ENCODE peak calls at places on chromosomes 11 and 22, in five cellular contexts. One of them, this sample, is unnamed.

GRCh38 chr22:23774922-23775436 is 2.3 kb downstream of the MMP11 start:
- DNase-seq in coronary artery: no peak
- DNase-seq in adrenal gland: no peak
- DNase-seq in WTC11: no peak
- DNase-seq in GM13976: no peak
- DNase-seq in this sample: no peak

GRCh38 chr22:30867746-30868662 is 100.6 kb downstream of the MORC2 start:
- DNase-seq in coronary artery: peak; percentile 57
- DNase-seq in adrenal gland: no peak
- DNase-seq in WTC11: no peak
- DNase-seq in GM13976: no peak
- DNase-seq in this sample: no peak

GRCh38 chr11:119000906-119001305 is 3.0 kb downstream of the CENATAC start:
- DNase-seq in coronary artery: no peak
- DNase-seq in adrenal gland: no peak
- DNase-seq in WTC11: no peak
- DNase-seq in GM13976: no peak
- DNase-seq in this sample: no peak

GRCh38 chr11:92867913-92868619 is 101.4 kb upstream of the MTNR1B start:
- DNase-seq in coronary artery: no peak
- DNase-seq in adrenal gland: no peak
- DNase-seq in WTC11: no peak
- DNase-seq in GM13976: no peak
- DNase-seq in this sample: no peak

GRCh38 chr22:44329179-44329796 is 16.5 kb upstream of the SHISAL1 start:
- DNase-seq in coronary artery: no peak
- DNase-seq in adrenal gland: no peak
- DNase-seq in WTC11: no peak
- DNase-seq in GM13976: peak; percentile 75
- DNase-seq in this sample: peak; percentile 83

GRCh38 chr11:128271401-128271800 is 316.0 kb downstream of the ETS1 start:
- DNase-seq in coronary artery: no peak
- DNase-seq in adrenal gland: no peak
- DNase-seq in WTC11: no peak
- DNase-seq in GM13976: no peak
- DNase-seq in this sample: no peak

GRCh38 chr22:40289991-40290459 is 56.3 kb upstream of the ADSL start:
- DNase-seq in coronary artery: no peak
- DNase-seq in adrenal gland: no peak
- DNase-seq in WTC11: no peak
- DNase-seq in GM13976: peak; percentile 74
- DNase-seq in this sample: peak; percentile 73

GRCh38 chr11:129418039-129418438 is 42.4 kb downstream of the BARX2 start:
- DNase-seq in coronary artery: no peak
- DNase-seq in adrenal gland: no peak
- DNase-seq in WTC11: no peak
- DNase-seq in GM13976: peak; percentile 74
- DNase-seq in this sample: peak; percentile 60

GRCh38 chr11:75196426-75196825 is 44.1 kb upstream of the TPBGL start:
- DNase-seq in coronary artery: no peak
- DNase-seq in adrenal gland: no peak
- DNase-seq in WTC11: no peak
- DNase-seq in GM13976: no peak
- DNase-seq in this sample: no peak

GRCh38 chr11:82682003-82682751 is 51.5 kb downstream of the FAM181B start:
- DNase-seq in coronary artery: no peak
- DNase-seq in adrenal gland: no peak
- DNase-seq in WTC11: peak; percentile 13
- DNase-seq in GM13976: no peak
- DNase-seq in this sample: no peak

GRCh38 chr11:124113890-124114289 is 1.4 kb upstream of the VWA5A start:
- DNase-seq in coronary artery: no peak
- DNase-seq in adrenal gland: no peak
- DNase-seq in WTC11: no peak
- DNase-seq in GM13976: no peak
- DNase-seq in this sample: no peak

GRCh38 chr22:23789121-23789520 is 2.4 kb downstream of the SMARCB1 start:
- DNase-seq in coronary artery: peak; percentile 41
- DNase-seq in adrenal gland: no peak
- DNase-seq in WTC11: no peak
- DNase-seq in GM13976: no peak
- DNase-seq in this sample: no peak

GRCh38 chr11:112159098-112159761 is 4.7 kb downstream of the IL18 start:
- DNase-seq in coronary artery: no peak
- DNase-seq in adrenal gland: no peak
- DNase-seq in WTC11: no peak
- DNase-seq in GM13976: no peak
- DNase-seq in this sample: no peak

GRCh38 chr22:44391026-44391425 is 78.3 kb upstream of the SHISAL1 start:
- DNase-seq in coronary artery: peak; percentile 22
- DNase-seq in adrenal gland: no peak
- DNase-seq in WTC11: peak; percentile 9
- DNase-seq in GM13976: no peak
- DNase-seq in this sample: no peak

GRCh38 chr11:64226507-64227051 is 505 bp downstream of the NUDT22 start:
- DNase-seq in coronary artery: peak; percentile 79
- DNase-seq in adrenal gland: peak; percentile 53
- DNase-seq in WTC11: no peak
- DNase-seq in GM13976: peak; percentile 84
- DNase-seq in this sample: peak; percentile 85

GRCh38 chr11:64224151-64224890 is 1.7 kb downstream of the TRPT1 start:
- DNase-seq in coronary artery: peak; percentile 74
- DNase-seq in adrenal gland: no peak
- DNase-seq in WTC11: no peak
- DNase-seq in GM13976: no peak
- DNase-seq in this sample: no peak

GRCh38 chr11:64227405-64227956 is 1.4 kb downstream of the NUDT22 start:
- DNase-seq in coronary artery: no peak
- DNase-seq in adrenal gland: no peak
- DNase-seq in WTC11: no peak
- DNase-seq in GM13976: no peak
- DNase-seq in this sample: no peak

GRCh38 chr11:64224891-64225607 is 937 bp downstream of the TRPT1 start:
- DNase-seq in coronary artery: peak; percentile 72
- DNase-seq in adrenal gland: peak; percentile 35
- DNase-seq in WTC11: no peak
- DNase-seq in GM13976: no peak
- DNase-seq in this sample: no peak

DNA sequence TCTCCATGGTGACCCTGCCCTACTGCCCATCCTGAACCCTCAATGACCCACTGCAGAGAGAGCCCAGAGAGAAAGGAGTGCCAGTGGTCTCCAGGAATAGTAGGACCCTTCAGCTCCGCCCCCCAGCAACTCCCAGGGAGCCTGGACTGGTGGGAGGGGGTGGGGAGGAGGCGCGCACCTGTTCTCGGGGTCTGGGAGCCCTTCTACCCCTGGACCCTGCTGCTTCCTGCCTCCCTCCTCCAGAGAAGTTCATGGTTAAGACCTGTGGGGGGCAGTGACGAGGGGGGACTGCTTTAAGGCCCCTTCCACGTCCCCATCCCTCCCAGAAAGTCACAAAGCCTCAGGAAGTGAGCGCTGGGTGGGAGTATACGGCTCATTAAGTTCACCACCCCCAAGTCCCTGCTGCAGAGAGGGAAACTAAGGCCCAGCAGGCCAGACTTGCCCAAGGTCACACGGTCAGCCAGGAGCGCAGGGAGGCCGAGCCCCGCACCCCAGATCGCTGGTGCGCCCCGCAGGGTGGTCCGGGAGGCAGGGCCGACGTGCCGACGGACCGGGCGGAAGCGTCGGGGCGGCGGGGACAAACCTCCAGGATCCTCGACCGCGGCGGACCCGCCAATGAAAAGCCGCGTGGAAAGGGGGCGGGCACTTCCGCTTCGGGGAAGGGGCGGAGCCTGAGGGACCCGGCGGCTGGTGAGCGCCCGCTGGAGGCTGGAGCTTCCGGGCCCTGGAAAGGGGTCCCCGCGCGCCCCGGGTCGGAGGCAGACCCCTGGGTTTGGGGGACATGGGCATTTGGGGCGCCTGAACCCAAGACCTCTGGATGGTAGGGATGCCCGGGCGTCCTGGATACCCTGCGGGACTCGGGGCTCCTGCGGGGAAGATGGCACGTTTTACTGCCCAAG is at the start of the genes NUDT22 and TRPT1:
- DNase-seq in coronary artery: peak; percentile 95
- DNase-seq in adrenal gland: peak; percentile 90
- DNase-seq in WTC11: peak; percentile 89
- DNase-seq in GM13976: peak; percentile 96
- DNase-seq in this sample: peak; percentile 95
- TF ChIP-seq CTCF in coronary artery: no peak
- TF ChIP-seq CTCF in adrenal gland: no peak
- TF ChIP-seq CTCF in WTC11: no peak
- TF ChIP-seq CTCF in GM13976: no peak
- TF ChIP-seq CTCF in this sample: peak; percentile 29

GRCh38 chr22:19634576-19634975 is 79.7 kb upstream of the SEPTIN5 start:
- DNase-seq in coronary artery: peak; percentile 17
- DNase-seq in adrenal gland: no peak
- DNase-seq in WTC11: no peak
- DNase-seq in GM13976: no peak
- DNase-seq in this sample: no peak

GRCh38 chr22:19637405-19638281 is 76.7 kb upstream of the SEPTIN5 start:
- DNase-seq in coronary artery: peak; percentile 60
- DNase-seq in adrenal gland: no peak
- DNase-seq in WTC11: no peak
- DNase-seq in GM13976: no peak
- DNase-seq in this sample: no peak

GRCh38 chr22:19634206-19634536 is 80.1 kb upstream of the SEPTIN5 start:
- DNase-seq in coronary artery: peak; percentile 29
- DNase-seq in adrenal gland: no peak
- DNase-seq in WTC11: no peak
- DNase-seq in GM13976: no peak
- DNase-seq in this sample: no peak

GRCh38 chr22:19636696-19637355 is 77.5 kb upstream of the SEPTIN5 start:
- DNase-seq in coronary artery: peak; percentile 68
- DNase-seq in adrenal gland: no peak
- DNase-seq in WTC11: no peak
- DNase-seq in GM13976: no peak
- DNase-seq in this sample: no peak

DNA sequence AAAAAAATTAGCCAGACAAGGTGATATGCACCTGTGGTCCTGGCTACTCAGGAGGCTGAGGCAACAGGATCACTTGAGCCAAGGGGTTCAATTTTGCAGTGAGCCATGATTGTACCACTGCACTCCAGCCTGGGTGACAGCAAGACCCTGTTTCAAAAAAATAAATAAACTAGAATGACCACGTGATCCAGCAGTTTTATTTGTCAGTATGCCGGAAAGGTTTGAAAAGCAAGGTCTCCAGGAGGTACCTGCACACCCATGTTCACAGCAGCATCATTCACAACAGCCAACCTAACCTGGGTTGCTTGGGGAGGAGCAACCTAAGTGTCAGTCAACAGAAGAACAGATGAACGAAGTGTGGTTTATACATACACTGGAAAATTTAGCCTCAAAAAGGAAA is 78.7 kb upstream of the SEPTIN5 start:
- DNase-seq in coronary artery: peak; percentile 31
- DNase-seq in adrenal gland: no peak
- DNase-seq in WTC11: no peak
- DNase-seq in GM13976: no peak
- DNase-seq in this sample: no peak
- TF ChIP-seq CTCF in coronary artery: no peak
- TF ChIP-seq CTCF in adrenal gland: no peak
- TF ChIP-seq CTCF in WTC11: no peak
- TF ChIP-seq CTCF in GM13976: no peak
- TF ChIP-seq CTCF in this sample: no peak

DNA sequence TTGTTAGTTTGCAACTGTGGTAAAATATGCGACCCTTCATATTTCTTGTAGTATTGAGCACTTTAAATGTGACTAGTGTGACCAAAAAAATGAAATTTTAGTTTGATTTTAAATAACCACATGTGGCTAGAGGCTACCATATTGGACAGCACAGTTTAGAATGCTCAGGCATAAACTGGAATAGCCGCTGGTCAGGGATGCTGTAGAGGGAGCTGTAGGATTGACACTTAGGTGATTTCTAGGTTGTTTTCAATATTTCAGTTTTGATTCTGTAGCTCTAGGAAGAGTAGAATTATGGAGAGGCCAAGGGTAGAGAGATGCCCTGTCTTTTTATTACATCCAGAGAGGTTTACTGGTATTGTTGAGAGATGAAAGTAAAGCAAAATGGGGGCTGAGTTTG is 10.8 kb upstream of the VSIG10L2 start:
- DNase-seq in coronary artery: no peak
- DNase-seq in adrenal gland: no peak
- DNase-seq in WTC11: no peak
- DNase-seq in GM13976: no peak
- DNase-seq in this sample: no peak
- TF ChIP-seq CTCF in coronary artery: no peak
- TF ChIP-seq CTCF in adrenal gland: no peak
- TF ChIP-seq CTCF in WTC11: no peak
- TF ChIP-seq CTCF in GM13976: no peak
- TF ChIP-seq CTCF in this sample: no peak

GRCh38 chr22:42156121-42156520 is 25.5 kb upstream of the CYP2D6 start:
- DNase-seq in coronary artery: no peak
- DNase-seq in adrenal gland: no peak
- DNase-seq in WTC11: no peak
- DNase-seq in GM13976: no peak
- DNase-seq in this sample: no peak
- TF ChIP-seq CTCF in coronary artery: no peak
- TF ChIP-seq CTCF in adrenal gland: no peak
- TF ChIP-seq CTCF in WTC11: no peak
- TF ChIP-seq CTCF in GM13976: no peak
- TF ChIP-seq CTCF in this sample: no peak

This sample was measured in GM13977.